ENCODE peak calls at places on chromosome 16, in six cellular contexts. G is esophagus squamous epithelium, S is HCT116, I is heart left ventricle, C is thoracic aorta, V is GM23248. L is an unnamed sample.

GRCh38 chr16:27748868-27749546 is 199.1 kb downstream of the KATNIP start:
- DNase-seq in I (no peak), C (no peak), S (peak; percentile 54), G (no peak), V (peak; percentile 94), L (no peak)

GRCh38 chr16:1527836-1528811 is 5.3 kb upstream of the TMEM204 start:
- DNase-seq in I (peak; percentile 69), V (no peak), G (no peak), S (no peak), C (no peak), L (no peak)

GRCh38 chr16:4624827-4625616 is 396 bp downstream of the MGRN1 start:
- DNase-seq in G (no peak), V (peak; percentile 90), C (peak; percentile 33), S (no peak), I (peak; percentile 72), L (no peak)

GRCh38 chr16:20866161-20866772 is 33.9 kb downstream of the DCUN1D3 start:
- DNase-seq in C (peak; percentile 66), G (no peak), V (peak; percentile 91), S (peak; percentile 78), I (peak; percentile 38), L (no peak)

GRCh38 chr16:10729649-10730048 is 14.0 kb upstream of the NUBP1 start:
- DNase-seq in S (peak; percentile 54), G (no peak), C (no peak), V (peak; percentile 67), I (no peak), L (no peak)

GRCh38 chr16:704047-704446 is 1.6 kb downstream of the FBXL16 start:
- DNase-seq in S (no peak), I (no peak), G (no peak), V (no peak), C (no peak), L (no peak)

GRCh38 chr16:27972500-27972899 is 91.0 kb downstream of the GSG1L start:
- DNase-seq in V (peak; percentile 33), C (no peak), I (no peak), G (no peak), S (peak; percentile 73), L (peak; percentile 52)

GRCh38 chr16:15427648-15428239 is 6.6 kb upstream of the BMERB1 start:
- DNase-seq in I (peak; percentile 76), S (peak; percentile 50), C (peak; percentile 24), G (no peak), V (peak; percentile 90), L (no peak)

GRCh38 chr16:47096297-47096696 is 47.4 kb downstream of the NETO2 start:
- DNase-seq in V (no peak), C (no peak), S (no peak), I (no peak), G (no peak), L (no peak)

GRCh38 chr16:85138825-85139627 is 26.8 kb upstream of the CIBAR2 start:
- DNase-seq in C (no peak), I (no peak), S (no peak), G (no peak), V (no peak), L (no peak)

GRCh38 chr16:29743827-29744531 is 1.8 kb downstream of the C16orf54 start:
- DNase-seq in C (no peak), V (no peak), S (no peak), G (no peak), I (no peak), L (no peak)

GRCh38 chr16:48963306-48963705 is 318.3 kb downstream of the CBLN1 start:
- DNase-seq in C (no peak), V (peak; percentile 52), G (no peak), I (no peak), S (peak; percentile 42), L (no peak)

GRCh38 chr16:31920373-31920772 is 46.8 kb downstream of the ZNF267 start:
- DNase-seq in S (no peak), V (no peak), C (no peak), G (no peak), I (no peak), L (no peak)
- H3K9me3 ChIP-seq in S (peaks cover 29% of the 10 kb centered on the region), V (peaks cover 23% of the 10 kb centered on the region), C (peaks cover 79% of the 10 kb centered on the region), G (peaks cover 99% of the 10 kb centered on the region), I (peaks cover 67% of the 10 kb centered on the region), L (peaks cover 72% of the 10 kb centered on the region)

GRCh38 chr16:57373117-57373947 is 1.0 kb downstream of the CX3CL1 start:
- DNase-seq in V (no peak), C (no peak), S (no peak), G (no peak), I (no peak), L (no peak)
- H3K27ac ChIP-seq in V (no peak overlapping the region), C (peak overlapping the region; percentile 98), S (no peak overlapping the region), G (peak overlapping the region; percentile 91), I (peak overlapping the region; percentile 89), L (peak overlapping the region; percentile 69)

DNA sequence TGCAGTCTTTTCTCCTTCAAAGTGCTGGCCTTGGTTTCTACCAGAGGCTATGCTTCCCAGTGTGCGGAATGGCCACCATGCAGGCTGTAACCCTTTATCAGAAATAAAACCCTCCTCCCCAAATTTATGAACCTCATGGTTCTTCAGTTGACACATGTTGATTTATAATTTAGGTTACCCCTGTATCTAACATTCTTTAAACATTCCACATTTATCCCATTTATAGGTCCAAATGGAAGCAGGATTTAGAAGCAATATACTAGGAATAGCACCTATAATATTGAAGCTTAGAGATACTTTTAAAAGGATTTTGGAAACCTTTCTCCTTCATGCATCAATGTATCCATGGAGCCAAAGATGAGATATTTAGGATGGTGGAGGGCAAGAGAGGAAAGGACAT is 438.8 kb upstream of the C16orf82 start:
- DNase-seq in S (no peak), V (no peak), G (no peak), I (no peak), C (no peak), L (no peak)
- H3K9me3 ChIP-seq in S (no peaks in the 10 kb centered on the region), V (no peaks in the 10 kb centered on the region), G (no peaks in the 10 kb centered on the region), I (no peaks in the 10 kb centered on the region), C (no peaks in the 10 kb centered on the region), L (no peaks in the 10 kb centered on the region)

DNA sequence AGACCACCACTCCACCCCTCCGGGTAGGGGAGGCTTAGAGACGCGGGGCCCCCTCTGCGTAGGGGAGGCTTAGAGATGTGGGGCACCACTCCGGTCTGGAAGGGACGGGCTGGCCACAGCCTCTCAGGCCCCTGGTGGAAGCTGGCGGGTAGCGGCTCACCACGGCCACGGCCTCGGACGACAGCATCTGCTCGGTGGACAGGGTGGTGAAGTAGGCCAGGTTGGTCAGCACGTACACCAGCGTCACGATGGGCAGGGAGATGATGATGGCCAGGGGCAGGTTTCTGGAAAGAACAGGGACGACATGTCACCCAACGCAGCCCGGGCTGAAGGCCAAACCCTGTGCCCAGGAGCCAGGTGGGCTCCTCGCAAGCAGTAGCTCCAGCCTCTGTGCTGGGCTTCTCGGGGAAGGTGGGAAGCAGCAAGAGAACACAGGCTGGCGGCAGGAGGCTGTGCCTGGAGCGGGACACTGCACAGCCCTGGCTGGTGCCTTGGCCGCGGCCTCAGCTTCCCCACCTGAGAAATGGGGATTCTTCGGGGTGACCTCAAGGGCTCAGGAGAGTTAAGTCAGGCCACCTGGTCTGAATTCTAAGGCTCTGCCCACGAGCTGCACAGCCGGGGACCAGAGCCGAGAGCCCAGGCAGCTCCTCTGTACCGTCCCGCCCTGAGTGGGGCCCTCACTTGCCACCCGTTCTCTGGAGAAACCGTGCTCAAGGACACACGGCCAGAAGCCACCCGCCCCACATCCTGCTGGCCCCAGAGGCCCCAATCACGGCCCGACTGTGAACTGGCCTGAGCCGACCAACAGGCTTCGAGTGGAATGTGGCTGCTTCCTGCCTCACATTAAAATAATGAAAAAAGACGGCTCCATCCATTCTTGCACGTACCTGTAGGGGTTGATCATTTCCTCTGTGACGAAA is 29.5 kb downstream of the SLC7A5 start:
- DNase-seq in G (no peak), C (no peak), S (no peak), I (no peak), V (no peak), L (no peak)
- H3K27ac ChIP-seq in G (peak overlapping the region; percentile 85), C (no peak overlapping the region), S (no peak overlapping the region), I (no peak overlapping the region), V (no peak overlapping the region), L (no peak overlapping the region)

DNA sequence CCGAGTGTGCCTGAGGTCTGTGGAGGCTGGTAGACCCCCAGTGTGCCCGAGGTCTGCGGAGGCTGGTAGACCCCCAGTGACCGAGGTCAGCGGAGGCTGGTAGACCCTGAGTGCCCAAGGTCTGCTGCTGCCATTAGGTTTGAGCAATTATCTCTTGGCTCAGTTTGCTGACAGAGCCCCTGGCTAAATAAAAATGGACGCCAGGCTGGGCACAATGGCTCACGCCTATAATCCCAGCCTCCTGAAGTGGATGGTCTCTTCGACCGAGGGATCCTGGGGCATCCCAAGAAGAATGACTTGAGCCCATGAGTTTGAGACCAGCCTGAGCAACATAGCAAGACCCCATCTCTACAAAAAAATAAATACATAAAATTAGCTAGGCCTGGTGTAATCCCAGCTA is 98.7 kb upstream of the ZNF469 start:
- DNase-seq in V (no peak), S (no peak), C (no peak), I (no peak), G (no peak), L (no peak)
- H3K9me3 ChIP-seq in V (no peaks in the 10 kb centered on the region), S (peaks cover 4% of the 10 kb centered on the region), C (no peaks in the 10 kb centered on the region), I (peaks cover 12% of the 10 kb centered on the region), G (peaks cover 21% of the 10 kb centered on the region), L (no peaks in the 10 kb centered on the region)

GRCh38 chr16:25035494-25036405 is 20.6 kb upstream of the ARHGAP17 start:
- DNase-seq in C (no peak), S (no peak), V (no peak), G (no peak), I (no peak), L (no peak)
- H3K27ac ChIP-seq in C (no peak overlapping the region), S (no peak overlapping the region), V (no peak overlapping the region), G (no peak overlapping the region), I (no peak overlapping the region), L (peak overlapping the region; percentile 81)

DNA sequence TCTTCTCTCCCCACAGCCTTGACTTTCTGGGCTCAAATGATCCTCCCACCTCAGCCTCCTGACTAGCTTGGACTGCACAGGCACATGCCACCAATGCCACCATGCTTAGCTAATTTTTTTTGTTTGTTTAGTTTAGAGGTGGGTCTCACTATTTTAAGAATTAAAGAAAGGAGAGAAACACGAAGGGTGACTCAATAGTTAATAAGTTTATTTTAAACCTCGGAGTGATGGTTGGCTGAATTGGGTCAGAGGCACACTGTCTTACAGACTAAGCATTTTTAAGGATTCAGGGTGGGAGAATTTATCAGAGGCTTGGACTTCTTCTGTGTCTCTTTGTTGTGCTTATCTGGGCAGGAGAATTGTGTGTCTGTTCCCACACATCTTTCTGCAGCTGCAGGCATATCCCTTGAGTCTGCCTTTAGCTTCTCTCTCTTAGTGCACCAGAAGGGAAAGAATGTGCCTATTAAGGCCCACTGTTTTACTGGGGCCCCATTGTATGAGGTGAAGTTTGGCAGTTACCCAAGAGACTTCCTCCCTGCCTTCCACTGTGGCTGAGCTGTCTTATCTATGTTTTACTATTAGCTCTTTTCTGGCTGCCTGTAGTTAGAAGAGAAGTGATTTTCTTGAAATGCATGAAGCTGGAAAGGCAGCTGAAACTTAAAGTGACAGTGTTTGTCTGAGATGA is 2172.0 kb downstream of the TP53TG3F start:
- DNase-seq in S (no peak), V (no peak), C (no peak), I (no peak), G (no peak), L (no peak)
- H3K9me3 ChIP-seq in S (no peaks in the 10 kb centered on the region), V (no peaks in the 10 kb centered on the region), C (no peaks in the 10 kb centered on the region), I (no peaks in the 10 kb centered on the region), G (no peaks in the 10 kb centered on the region), L (no peaks in the 10 kb centered on the region)